ENCODE peak calls at places on chromosomes 2 and 18, in seven cellular contexts. One of them, this sample, is unnamed.

GRCh38 chr2:241666627-241667400 is 19.8 kb downstream of the DTYMK start:
- DNase-seq in stimulated activated naive B cell treated with anti-CD40 and anti-IgM and Interleukin-4, amounts not matched to agents 10 μg/mL and 1 μg/mL and 100 μg/mL, for 72 hours: no peak
- DNase-seq in tibial artery: no peak
- DNase-seq in naive thymus-derived CD8-positive, alpha-beta T cell: no peak
- DNase-seq in left lung: no peak
- DNase-seq in Calu3: no peak
- DNase-seq in activated T-cell treated with anti-CD3 and anti-CD28 coated beads for 24 hours: no peak
- DNase-seq in this sample: no peak

GRCh38 chr18:22370414-22370813 is 47.3 kb downstream of the CTAGE1 start:
- DNase-seq in stimulated activated naive B cell treated with anti-CD40 and anti-IgM and Interleukin-4, amounts not matched to agents 10 μg/mL and 1 μg/mL and 100 μg/mL, for 72 hours: no peak
- DNase-seq in naive thymus-derived CD8-positive, alpha-beta T cell: no peak
- DNase-seq in Calu3: no peak
- DNase-seq in activated T-cell treated with anti-CD3 and anti-CD28 coated beads for 24 hours: no peak
- DNase-seq in tibial artery: no peak
- DNase-seq in left lung: no peak
- DNase-seq in this sample: no peak

GRCh38 chr18:474416-474815 is 26.1 kb downstream of the COLEC12 start:
- DNase-seq in tibial artery: no peak
- DNase-seq in left lung: no peak
- DNase-seq in naive thymus-derived CD8-positive, alpha-beta T cell: no peak
- DNase-seq in activated T-cell treated with anti-CD3 and anti-CD28 coated beads for 24 hours: no peak
- DNase-seq in stimulated activated naive B cell treated with anti-CD40 and anti-IgM and Interleukin-4, amounts not matched to agents 10 μg/mL and 1 μg/mL and 100 μg/mL, for 72 hours: no peak
- DNase-seq in Calu3: no peak
- DNase-seq in this sample: no peak

GRCh38 chr2:233706720-233707119 is 6.0 kb upstream of the UGT1A5 start:
- DNase-seq in Calu3: peak
- DNase-seq in stimulated activated naive B cell treated with anti-CD40 and anti-IgM and Interleukin-4, amounts not matched to agents 10 μg/mL and 1 μg/mL and 100 μg/mL, for 72 hours: no peak
- DNase-seq in activated T-cell treated with anti-CD3 and anti-CD28 coated beads for 24 hours: no peak
- DNase-seq in left lung: no peak
- DNase-seq in naive thymus-derived CD8-positive, alpha-beta T cell: no peak
- DNase-seq in tibial artery: no peak
- DNase-seq in this sample: no peak

GRCh38 chr2:121919803-121920202 is 164.4 kb downstream of the TSN start:
- DNase-seq in naive thymus-derived CD8-positive, alpha-beta T cell: no peak
- DNase-seq in tibial artery: no peak
- DNase-seq in Calu3: no peak
- DNase-seq in activated T-cell treated with anti-CD3 and anti-CD28 coated beads for 24 hours: no peak
- DNase-seq in left lung: no peak
- DNase-seq in stimulated activated naive B cell treated with anti-CD40 and anti-IgM and Interleukin-4, amounts not matched to agents 10 μg/mL and 1 μg/mL and 100 μg/mL, for 72 hours: no peak
- DNase-seq in this sample: no peak

GRCh38 chr2:233209978-233210680 is 41.3 kb upstream of the ATG16L1 start:
- DNase-seq in stimulated activated naive B cell treated with anti-CD40 and anti-IgM and Interleukin-4, amounts not matched to agents 10 μg/mL and 1 μg/mL and 100 μg/mL, for 72 hours: no peak
- DNase-seq in activated T-cell treated with anti-CD3 and anti-CD28 coated beads for 24 hours: no peak
- DNase-seq in naive thymus-derived CD8-positive, alpha-beta T cell: no peak
- DNase-seq in left lung: no peak
- DNase-seq in tibial artery: no peak
- DNase-seq in Calu3: no peak
- DNase-seq in this sample: no peak

GRCh38 chr18:63299837-63300787 is 19.5 kb downstream of the BCL2 start:
- DNase-seq in stimulated activated naive B cell treated with anti-CD40 and anti-IgM and Interleukin-4, amounts not matched to agents 10 μg/mL and 1 μg/mL and 100 μg/mL, for 72 hours: peak
- DNase-seq in naive thymus-derived CD8-positive, alpha-beta T cell: no peak
- DNase-seq in activated T-cell treated with anti-CD3 and anti-CD28 coated beads for 24 hours: peak
- DNase-seq in left lung: no peak
- DNase-seq in tibial artery: no peak
- DNase-seq in Calu3: no peak
- DNase-seq in this sample: no peak

GRCh38 chr18:74368901-74369705 is 53.5 kb downstream of the C18orf63 start:
- DNase-seq in activated T-cell treated with anti-CD3 and anti-CD28 coated beads for 24 hours: no peak
- DNase-seq in stimulated activated naive B cell treated with anti-CD40 and anti-IgM and Interleukin-4, amounts not matched to agents 10 μg/mL and 1 μg/mL and 100 μg/mL, for 72 hours: no peak
- DNase-seq in left lung: no peak
- DNase-seq in naive thymus-derived CD8-positive, alpha-beta T cell: no peak
- DNase-seq in Calu3: peak
- DNase-seq in tibial artery: no peak
- DNase-seq in this sample: peak

GRCh38 chr2:128300151-128300550 is 18.5 kb downstream of the HS6ST1 start:
- DNase-seq in left lung: no peak
- DNase-seq in naive thymus-derived CD8-positive, alpha-beta T cell: no peak
- DNase-seq in Calu3: no peak
- DNase-seq in tibial artery: no peak
- DNase-seq in stimulated activated naive B cell treated with anti-CD40 and anti-IgM and Interleukin-4, amounts not matched to agents 10 μg/mL and 1 μg/mL and 100 μg/mL, for 72 hours: no peak
- DNase-seq in activated T-cell treated with anti-CD3 and anti-CD28 coated beads for 24 hours: no peak
- DNase-seq in this sample: no peak

GRCh38 chr2:855177-855576 is 95.5 kb upstream of the SNTG2 start:
- DNase-seq in stimulated activated naive B cell treated with anti-CD40 and anti-IgM and Interleukin-4, amounts not matched to agents 10 μg/mL and 1 μg/mL and 100 μg/mL, for 72 hours: no peak
- DNase-seq in tibial artery: no peak
- DNase-seq in left lung: no peak
- DNase-seq in activated T-cell treated with anti-CD3 and anti-CD28 coated beads for 24 hours: no peak
- DNase-seq in naive thymus-derived CD8-positive, alpha-beta T cell: no peak
- DNase-seq in Calu3: no peak
- DNase-seq in this sample: no peak

GRCh38 chr2:214593723-214594122 is 182.9 kb downstream of the VWC2L start:
- DNase-seq in naive thymus-derived CD8-positive, alpha-beta T cell: no peak
- DNase-seq in tibial artery: no peak
- DNase-seq in left lung: no peak
- DNase-seq in Calu3: peak
- DNase-seq in activated T-cell treated with anti-CD3 and anti-CD28 coated beads for 24 hours: no peak
- DNase-seq in stimulated activated naive B cell treated with anti-CD40 and anti-IgM and Interleukin-4, amounts not matched to agents 10 μg/mL and 1 μg/mL and 100 μg/mL, for 72 hours: no peak
- DNase-seq in this sample: no peak

GRCh38 chr2:133365117-133365516 is 203.1 kb downstream of the NCKAP5 start:
- DNase-seq in naive thymus-derived CD8-positive, alpha-beta T cell: no peak
- DNase-seq in left lung: no peak
- DNase-seq in tibial artery: no peak
- DNase-seq in activated T-cell treated with anti-CD3 and anti-CD28 coated beads for 24 hours: no peak
- DNase-seq in Calu3: no peak
- DNase-seq in stimulated activated naive B cell treated with anti-CD40 and anti-IgM and Interleukin-4, amounts not matched to agents 10 μg/mL and 1 μg/mL and 100 μg/mL, for 72 hours: no peak
- DNase-seq in this sample: no peak

GRCh38 chr2:102780467-102780866 is 18.6 kb downstream of the TMEM182 start:
- DNase-seq in naive thymus-derived CD8-positive, alpha-beta T cell: no peak
- DNase-seq in Calu3: no peak
- DNase-seq in stimulated activated naive B cell treated with anti-CD40 and anti-IgM and Interleukin-4, amounts not matched to agents 10 μg/mL and 1 μg/mL and 100 μg/mL, for 72 hours: no peak
- DNase-seq in tibial artery: no peak
- DNase-seq in activated T-cell treated with anti-CD3 and anti-CD28 coated beads for 24 hours: no peak
- DNase-seq in left lung: no peak
- DNase-seq in this sample: no peak

GRCh38 chr18:27674411-27674810 is 489.3 kb upstream of the CHST9 start:
- DNase-seq in Calu3: no peak
- DNase-seq in left lung: no peak
- DNase-seq in naive thymus-derived CD8-positive, alpha-beta T cell: no peak
- DNase-seq in stimulated activated naive B cell treated with anti-CD40 and anti-IgM and Interleukin-4, amounts not matched to agents 10 μg/mL and 1 μg/mL and 100 μg/mL, for 72 hours: no peak
- DNase-seq in activated T-cell treated with anti-CD3 and anti-CD28 coated beads for 24 hours: no peak
- DNase-seq in tibial artery: no peak
- DNase-seq in this sample: no peak

GRCh38 chr2:217220228-217221013 is 360.6 kb upstream of the TNP1 start:
- DNase-seq in Calu3: no peak
- DNase-seq in naive thymus-derived CD8-positive, alpha-beta T cell: no peak
- DNase-seq in activated T-cell treated with anti-CD3 and anti-CD28 coated beads for 24 hours: no peak
- DNase-seq in stimulated activated naive B cell treated with anti-CD40 and anti-IgM and Interleukin-4, amounts not matched to agents 10 μg/mL and 1 μg/mL and 100 μg/mL, for 72 hours: no peak
- DNase-seq in tibial artery: no peak
- DNase-seq in left lung: no peak
- DNase-seq in this sample: no peak

GRCh38 chr18:48922801-48923730 is 27.7 kb downstream of the SMAD7 start:
- DNase-seq in stimulated activated naive B cell treated with anti-CD40 and anti-IgM and Interleukin-4, amounts not matched to agents 10 μg/mL and 1 μg/mL and 100 μg/mL, for 72 hours: no peak
- DNase-seq in left lung: peak
- DNase-seq in naive thymus-derived CD8-positive, alpha-beta T cell: no peak
- DNase-seq in Calu3: no peak
- DNase-seq in tibial artery: peak
- DNase-seq in activated T-cell treated with anti-CD3 and anti-CD28 coated beads for 24 hours: no peak
- DNase-seq in this sample: no peak